ENCODE peak calls at places on chromosomes 7 and 10, in four cellular contexts. One of them, this sample, is unnamed.

GRCh38 chr7:103851357-103851756 is 138.1 kb downstream of the RELN start:
- DNase-seq in upper lobe of left lung: no peak
- DNase-seq in psoas muscle: no peak
- DNase-seq in NCI-H510A treated with DMSO at 0.1 percent for 48 hours: no peak
- DNase-seq in this sample: no peak

GRCh38 chr7:105745681-105746330 is 130.6 kb downstream of the ATXN7L1 start:
- DNase-seq in NCI-H510A treated with DMSO at 0.1 percent for 48 hours: no peak
- DNase-seq in psoas muscle: no peak
- DNase-seq in upper lobe of left lung: no peak
- DNase-seq in this sample: no peak

GRCh38 chr7:128922496-128923410 is 12.2 kb upstream of the KCP start:
- DNase-seq in psoas muscle: no peak
- DNase-seq in NCI-H510A treated with DMSO at 0.1 percent for 48 hours: no peak
- DNase-seq in upper lobe of left lung: peak; percentile 18
- DNase-seq in this sample: peak; percentile 30

GRCh38 chr7:138525757-138526156 is 65.7 kb downstream of the TRIM24 start:
- DNase-seq in NCI-H510A treated with DMSO at 0.1 percent for 48 hours: no peak
- DNase-seq in upper lobe of left lung: no peak
- DNase-seq in psoas muscle: no peak
- DNase-seq in this sample: no peak

GRCh38 chr7:80078882-80079281 is 55.7 kb upstream of the GNAI1 start:
- DNase-seq in psoas muscle: no peak
- DNase-seq in upper lobe of left lung: no peak
- DNase-seq in NCI-H510A treated with DMSO at 0.1 percent for 48 hours: no peak
- DNase-seq in this sample: no peak

GRCh38 chr7:82677493-82677892 is 233.9 kb upstream of the CACNA2D1 start:
- DNase-seq in upper lobe of left lung: peak; percentile 22
- DNase-seq in psoas muscle: no peak
- DNase-seq in NCI-H510A treated with DMSO at 0.1 percent for 48 hours: no peak
- DNase-seq in this sample: no peak

GRCh38 chr7:77550586-77550985 is 13.5 kb downstream of the PTPN12 start:
- DNase-seq in psoas muscle: no peak
- DNase-seq in upper lobe of left lung: no peak
- DNase-seq in NCI-H510A treated with DMSO at 0.1 percent for 48 hours: no peak
- DNase-seq in this sample: no peak

GRCh38 chr7:149720372-149721083 is 52.9 kb downstream of the ZNF467 start:
- DNase-seq in upper lobe of left lung: peak; percentile 21
- DNase-seq in psoas muscle: peak; percentile 77
- DNase-seq in NCI-H510A treated with DMSO at 0.1 percent for 48 hours: no peak
- DNase-seq in this sample: no peak

GRCh38 chr7:47937065-47937687 is 11.1 kb downstream of the PKD1L1 start:
- DNase-seq in upper lobe of left lung: no peak
- DNase-seq in NCI-H510A treated with DMSO at 0.1 percent for 48 hours: peak; percentile 16
- DNase-seq in psoas muscle: no peak
- DNase-seq in this sample: no peak

GRCh38 chr10:17533731-17534130 is 79.3 kb upstream of the ST8SIA6 start:
- DNase-seq in upper lobe of left lung: no peak
- DNase-seq in psoas muscle: no peak
- DNase-seq in NCI-H510A treated with DMSO at 0.1 percent for 48 hours: no peak
- DNase-seq in this sample: no peak

GRCh38 chr7:76310102-76310957 is 7.9 kb downstream of the HSPB1 start:
- DNase-seq in upper lobe of left lung: no peak
- DNase-seq in NCI-H510A treated with DMSO at 0.1 percent for 48 hours: no peak
- DNase-seq in psoas muscle: no peak
- DNase-seq in this sample: no peak

GRCh38 chr10:67926956-67927355 is 42.5 kb downstream of the SIRT1 start:
- DNase-seq in NCI-H510A treated with DMSO at 0.1 percent for 48 hours: no peak
- DNase-seq in upper lobe of left lung: no peak
- DNase-seq in psoas muscle: no peak
- DNase-seq in this sample: no peak

GRCh38 chr7:45136106-45137060 is 21.2 kb upstream of the RAMP3 start:
- DNase-seq in NCI-H510A treated with DMSO at 0.1 percent for 48 hours: peak; percentile 67
- DNase-seq in upper lobe of left lung: peak; percentile 60
- DNase-seq in psoas muscle: peak; percentile 44
- DNase-seq in this sample: peak; percentile 78

GRCh38 chr10:24826022-24826421 is 102.3 kb upstream of the ARHGAP21 start:
- DNase-seq in psoas muscle: no peak
- DNase-seq in NCI-H510A treated with DMSO at 0.1 percent for 48 hours: no peak
- DNase-seq in upper lobe of left lung: no peak
- DNase-seq in this sample: no peak

GRCh38 chr10:63257784-63258183 is 124.7 kb downstream of the NRBF2 start:
- DNase-seq in NCI-H510A treated with DMSO at 0.1 percent for 48 hours: no peak
- DNase-seq in psoas muscle: no peak
- DNase-seq in upper lobe of left lung: no peak
- DNase-seq in this sample: no peak

GRCh38 chr10:119330342-119330741 is 123.0 kb downstream of the GRK5 start:
- DNase-seq in psoas muscle: no peak
- DNase-seq in NCI-H510A treated with DMSO at 0.1 percent for 48 hours: peak; percentile 92
- DNase-seq in upper lobe of left lung: no peak
- DNase-seq in this sample: no peak

GRCh38 chr7:91046322-91047088 is 217.7 kb upstream of the FZD1 start:
- DNase-seq in NCI-H510A treated with DMSO at 0.1 percent for 48 hours: no peak
- DNase-seq in upper lobe of left lung: no peak
- DNase-seq in psoas muscle: no peak
- DNase-seq in this sample: no peak

GRCh38 chr10:120548210-120548609 is 91.2 kb downstream of the PLPP4 start:
- DNase-seq in NCI-H510A treated with DMSO at 0.1 percent for 48 hours: no peak
- DNase-seq in upper lobe of left lung: no peak
- DNase-seq in psoas muscle: no peak
- DNase-seq in this sample: no peak

GRCh38 chr7:107913846-107914245 is 22.9 kb downstream of the DLD start:
- DNase-seq in psoas muscle: no peak
- DNase-seq in NCI-H510A treated with DMSO at 0.1 percent for 48 hours: no peak
- DNase-seq in upper lobe of left lung: no peak
- DNase-seq in this sample: no peak

GRCh38 chr7:155863721-155864151 is 51.5 kb upstream of the SHH start:
- DNase-seq in psoas muscle: no peak
- DNase-seq in upper lobe of left lung: no peak
- DNase-seq in NCI-H510A treated with DMSO at 0.1 percent for 48 hours: no peak
- DNase-seq in this sample: peak; percentile 49